ENCODE peak calls at places on chromosomes 12 and 14, in ten cellular contexts. One of them, this sample, is unnamed.
A peak's percentile ranks its signal among the peaks of the same experiment; 100 is the strongest.

GRCh38 chr12:81128930-81129554 is 51.2 kb downstream of the ACSS3 start:
- DNase-seq in D341Med: peak; percentile 53
- DNase-seq in right lobe of liver: no peak
- DNase-seq in NCI-H1930: no peak
- DNase-seq in neural progenitor cell: peak; percentile 61
- DNase-seq in Right ventricle myocardium superior: no peak
- DNase-seq in cardiac septum: no peak
- DNase-seq in NCI-H1092 treated with DMSO at 0.1 percent for 48 hours: peak; percentile 60
- DNase-seq in mucosa of descending colon: peak; percentile 47
- DNase-seq in MCF 10A: peak; percentile 56
- DNase-seq in this sample: peak; percentile 35

GRCh38 chr12:27123642-27124041 is 41.3 kb upstream of the C12orf71 start:
- DNase-seq in D341Med: no peak
- DNase-seq in right lobe of liver: no peak
- DNase-seq in NCI-H1930: no peak
- DNase-seq in neural progenitor cell: peak; percentile 14
- DNase-seq in Right ventricle myocardium superior: no peak
- DNase-seq in cardiac septum: no peak
- DNase-seq in NCI-H1092 treated with DMSO at 0.1 percent for 48 hours: no peak
- DNase-seq in mucosa of descending colon: no peak
- DNase-seq in MCF 10A: peak; percentile 53
- DNase-seq in this sample: no peak

GRCh38 chr12:64181504-64182291 is 40.4 kb downstream of the KICS2 start:
- DNase-seq in D341Med: peak; percentile 70
- DNase-seq in right lobe of liver: no peak
- DNase-seq in NCI-H1930: peak; percentile 17
- DNase-seq in neural progenitor cell: peak; percentile 49
- DNase-seq in Right ventricle myocardium superior: no peak
- DNase-seq in cardiac septum: no peak
- DNase-seq in NCI-H1092 treated with DMSO at 0.1 percent for 48 hours: peak; percentile 15
- DNase-seq in mucosa of descending colon: peak; percentile 69
- DNase-seq in MCF 10A: peak; percentile 95
- DNase-seq in this sample: no peak

GRCh38 chr12:31605531-31605930 is 14.6 kb upstream of the DENND5B start:
- DNase-seq in D341Med: peak; percentile 42
- DNase-seq in right lobe of liver: no peak
- DNase-seq in NCI-H1930: no peak
- DNase-seq in neural progenitor cell: no peak
- DNase-seq in Right ventricle myocardium superior: no peak
- DNase-seq in cardiac septum: no peak
- DNase-seq in NCI-H1092 treated with DMSO at 0.1 percent for 48 hours: no peak
- DNase-seq in mucosa of descending colon: no peak
- DNase-seq in MCF 10A: no peak
- DNase-seq in this sample: no peak

GRCh38 chr12:122944588-122944987 is 21.7 kb downstream of the ABCB9 start:
- DNase-seq in D341Med: no peak
- DNase-seq in right lobe of liver: no peak
- DNase-seq in NCI-H1930: no peak
- DNase-seq in neural progenitor cell: no peak
- DNase-seq in Right ventricle myocardium superior: no peak
- DNase-seq in cardiac septum: no peak
- DNase-seq in NCI-H1092 treated with DMSO at 0.1 percent for 48 hours: no peak
- DNase-seq in mucosa of descending colon: no peak
- DNase-seq in MCF 10A: peak; percentile 92
- DNase-seq in this sample: no peak

GRCh38 chr12:77914089-77914488 is 83.4 kb downstream of the NAV3 start:
- DNase-seq in D341Med: no peak
- DNase-seq in right lobe of liver: no peak
- DNase-seq in NCI-H1930: no peak
- DNase-seq in neural progenitor cell: no peak
- DNase-seq in Right ventricle myocardium superior: no peak
- DNase-seq in cardiac septum: no peak
- DNase-seq in NCI-H1092 treated with DMSO at 0.1 percent for 48 hours: peak; percentile 72
- DNase-seq in mucosa of descending colon: no peak
- DNase-seq in MCF 10A: no peak
- DNase-seq in this sample: peak; percentile 79

GRCh38 chr14:89422181-89422951 is 5.3 kb upstream of the FOXN3 start:
- DNase-seq in D341Med: no peak
- DNase-seq in right lobe of liver: no peak
- DNase-seq in NCI-H1930: no peak
- DNase-seq in neural progenitor cell: no peak
- DNase-seq in Right ventricle myocardium superior: no peak
- DNase-seq in cardiac septum: peak; percentile 31
- DNase-seq in NCI-H1092 treated with DMSO at 0.1 percent for 48 hours: no peak
- DNase-seq in mucosa of descending colon: peak; percentile 80
- DNase-seq in MCF 10A: no peak
- DNase-seq in this sample: no peak

GRCh38 chr12:47901285-47902093 is 3.3 kb downstream of the VDR start:
- DNase-seq in D341Med: no peak
- DNase-seq in right lobe of liver: no peak
- DNase-seq in NCI-H1930: no peak
- DNase-seq in neural progenitor cell: no peak
- DNase-seq in Right ventricle myocardium superior: peak; percentile 50
- DNase-seq in cardiac septum: no peak
- DNase-seq in NCI-H1092 treated with DMSO at 0.1 percent for 48 hours: no peak
- DNase-seq in mucosa of descending colon: peak; percentile 59
- DNase-seq in MCF 10A: no peak
- DNase-seq in this sample: no peak

GRCh38 chr14:66380143-66380542 is 106.0 kb upstream of the CCDC196 start:
- DNase-seq in D341Med: no peak
- DNase-seq in right lobe of liver: peak; percentile 29
- DNase-seq in NCI-H1930: no peak
- DNase-seq in neural progenitor cell: no peak
- DNase-seq in Right ventricle myocardium superior: peak; percentile 49
- DNase-seq in cardiac septum: no peak
- DNase-seq in NCI-H1092 treated with DMSO at 0.1 percent for 48 hours: no peak
- DNase-seq in mucosa of descending colon: no peak
- DNase-seq in MCF 10A: no peak
- DNase-seq in this sample: no peak

GRCh38 chr14:89856871-89857345 is 97.6 kb downstream of the EFCAB11 start:
- DNase-seq in D341Med: no peak
- DNase-seq in right lobe of liver: no peak
- DNase-seq in NCI-H1930: no peak
- DNase-seq in neural progenitor cell: no peak
- DNase-seq in Right ventricle myocardium superior: no peak
- DNase-seq in cardiac septum: no peak
- DNase-seq in NCI-H1092 treated with DMSO at 0.1 percent for 48 hours: no peak
- DNase-seq in mucosa of descending colon: peak; percentile 8
- DNase-seq in MCF 10A: no peak
- DNase-seq in this sample: no peak

GRCh38 chr14:100150932-100151587 is 8.4 kb downstream of the DEGS2 start:
- DNase-seq in D341Med: no peak
- DNase-seq in right lobe of liver: no peak
- DNase-seq in NCI-H1930: no peak
- DNase-seq in neural progenitor cell: no peak
- DNase-seq in Right ventricle myocardium superior: no peak
- DNase-seq in cardiac septum: no peak
- DNase-seq in NCI-H1092 treated with DMSO at 0.1 percent for 48 hours: no peak
- DNase-seq in mucosa of descending colon: peak; percentile 59
- DNase-seq in MCF 10A: peak; percentile 49
- DNase-seq in this sample: no peak

GRCh38 chr12:25977047-25977446 is 18.6 kb downstream of the RASSF8 start:
- DNase-seq in D341Med: no peak
- DNase-seq in right lobe of liver: no peak
- DNase-seq in NCI-H1930: no peak
- DNase-seq in neural progenitor cell: peak; percentile 56
- DNase-seq in Right ventricle myocardium superior: no peak
- DNase-seq in cardiac septum: no peak
- DNase-seq in NCI-H1092 treated with DMSO at 0.1 percent for 48 hours: no peak
- DNase-seq in mucosa of descending colon: no peak
- DNase-seq in MCF 10A: no peak
- DNase-seq in this sample: no peak

GRCh38 chr12:96196781-96197180 is 2.6 kb downstream of the ELK3 start:
- DNase-seq in D341Med: no peak
- DNase-seq in right lobe of liver: no peak
- DNase-seq in NCI-H1930: no peak
- DNase-seq in neural progenitor cell: no peak
- DNase-seq in Right ventricle myocardium superior: no peak
- DNase-seq in cardiac septum: peak; percentile 41
- DNase-seq in NCI-H1092 treated with DMSO at 0.1 percent for 48 hours: no peak
- DNase-seq in mucosa of descending colon: no peak
- DNase-seq in MCF 10A: peak; percentile 70
- DNase-seq in this sample: no peak

GRCh38 chr12:12081836-12082497 is 11.2 kb downstream of the BCL2L14 start:
- DNase-seq in D341Med: peak; percentile 71
- DNase-seq in right lobe of liver: peak; percentile 26
- DNase-seq in NCI-H1930: peak; percentile 24
- DNase-seq in neural progenitor cell: peak; percentile 57
- DNase-seq in Right ventricle myocardium superior: no peak
- DNase-seq in cardiac septum: no peak
- DNase-seq in NCI-H1092 treated with DMSO at 0.1 percent for 48 hours: peak; percentile 35
- DNase-seq in mucosa of descending colon: peak; percentile 76
- DNase-seq in MCF 10A: peak; percentile 54
- DNase-seq in this sample: peak; percentile 26

GRCh38 chr14:65866906-65867305 is 454.4 kb downstream of the FUT8 start:
- DNase-seq in D341Med: no peak
- DNase-seq in right lobe of liver: no peak
- DNase-seq in NCI-H1930: peak; percentile 58
- DNase-seq in neural progenitor cell: no peak
- DNase-seq in Right ventricle myocardium superior: no peak
- DNase-seq in cardiac septum: no peak
- DNase-seq in NCI-H1092 treated with DMSO at 0.1 percent for 48 hours: peak; percentile 91
- DNase-seq in mucosa of descending colon: peak; percentile 10
- DNase-seq in MCF 10A: no peak
- DNase-seq in this sample: no peak

GRCh38 chr14:24954037-24954696 is 95.8 kb downstream of the STXBP6 start:
- DNase-seq in D341Med: no peak
- DNase-seq in right lobe of liver: no peak
- DNase-seq in NCI-H1930: no peak
- DNase-seq in neural progenitor cell: no peak
- DNase-seq in Right ventricle myocardium superior: no peak
- DNase-seq in cardiac septum: no peak
- DNase-seq in NCI-H1092 treated with DMSO at 0.1 percent for 48 hours: no peak
- DNase-seq in mucosa of descending colon: no peak
- DNase-seq in MCF 10A: no peak
- DNase-seq in this sample: no peak

GRCh38 chr12:15801770-15802393 is 12.7 kb upstream of the EPS8 start:
- DNase-seq in D341Med: no peak
- DNase-seq in right lobe of liver: no peak
- DNase-seq in NCI-H1930: no peak
- DNase-seq in neural progenitor cell: no peak
- DNase-seq in Right ventricle myocardium superior: no peak
- DNase-seq in cardiac septum: no peak
- DNase-seq in NCI-H1092 treated with DMSO at 0.1 percent for 48 hours: no peak
- DNase-seq in mucosa of descending colon: no peak
- DNase-seq in MCF 10A: peak; percentile 83
- DNase-seq in this sample: no peak

GRCh38 chr12:132433641-132434395 is 56.1 kb upstream of the FBRSL1 start:
- DNase-seq in D341Med: no peak
- DNase-seq in right lobe of liver: no peak
- DNase-seq in NCI-H1930: no peak
- DNase-seq in neural progenitor cell: no peak
- DNase-seq in Right ventricle myocardium superior: no peak
- DNase-seq in cardiac septum: no peak
- DNase-seq in NCI-H1092 treated with DMSO at 0.1 percent for 48 hours: no peak
- DNase-seq in mucosa of descending colon: peak; percentile 58
- DNase-seq in MCF 10A: no peak
- DNase-seq in this sample: no peak

GRCh38 chr12:46934374-46935111 is 108.7 kb upstream of the SLC38A4 start:
- DNase-seq in D341Med: no peak
- DNase-seq in right lobe of liver: no peak
- DNase-seq in NCI-H1930: no peak
- DNase-seq in neural progenitor cell: no peak
- DNase-seq in Right ventricle myocardium superior: no peak
- DNase-seq in cardiac septum: no peak
- DNase-seq in NCI-H1092 treated with DMSO at 0.1 percent for 48 hours: no peak
- DNase-seq in mucosa of descending colon: no peak
- DNase-seq in MCF 10A: no peak
- DNase-seq in this sample: no peak